ENCODE peak calls at places on chromosomes 13 and 19, in four cellular contexts. One of them, this sample, is unnamed.
A peak's percentile ranks its signal among the peaks of the same experiment; 100 is the strongest.

GRCh38 chr19:43425567-43426392 is 11.1 kb downstream of the TEX101 start:
- DNase-seq in vagina: no peak
- DNase-seq in left lung: no peak
- DNase-seq in chondrocyte: no peak
- DNase-seq in this sample: no peak

GRCh38 chr19:11418518-11419506 is at the start of gene RGL3:
- DNase-seq in vagina: no peak
- DNase-seq in left lung: peak; percentile 89
- DNase-seq in chondrocyte: no peak
- DNase-seq in this sample: peak; percentile 38

GRCh38 chr19:11378319-11379189 is 4.1 kb downstream of the SWSAP1 start:
- DNase-seq in chondrocyte: no peak
- DNase-seq in left lung: peak; percentile 83
- DNase-seq in vagina: no peak
- DNase-seq in this sample: peak; percentile 36

GRCh38 chr19:15923702-15924101 is 10.6 kb downstream of the CYP4F11 start:
- DNase-seq in left lung: no peak
- DNase-seq in vagina: no peak
- DNase-seq in chondrocyte: no peak
- DNase-seq in this sample: no peak

GRCh38 chr13:110216403-110217041 is 90.4 kb downstream of the COL4A1 start:
- DNase-seq in chondrocyte: no peak
- DNase-seq in vagina: no peak
- DNase-seq in left lung: no peak
- DNase-seq in this sample: no peak

GRCh38 chr19:33234092-33234491 is 8.4 kb upstream of the SLC7A10 start:
- DNase-seq in vagina: no peak
- DNase-seq in chondrocyte: peak; percentile 56
- DNase-seq in left lung: peak; percentile 37
- DNase-seq in this sample: no peak

GRCh38 chr19:34778342-34778741 is 5.3 kb upstream of the ZNF599 start:
- DNase-seq in chondrocyte: no peak
- DNase-seq in left lung: no peak
- DNase-seq in vagina: no peak
- DNase-seq in this sample: no peak

GRCh38 chr19:7705387-7706187 is 3.7 kb upstream of the FCER2 start:
- DNase-seq in chondrocyte: no peak
- DNase-seq in vagina: no peak
- DNase-seq in left lung: peak; percentile 91
- DNase-seq in this sample: peak; percentile 80

GRCh38 chr19:42433503-42434260 is 6.5 kb upstream of the LIPE start:
- DNase-seq in left lung: peak; percentile 82
- DNase-seq in vagina: no peak
- DNase-seq in chondrocyte: no peak
- DNase-seq in this sample: peak; percentile 65

GRCh38 chr19:46537136-46538097 is 41.8 kb upstream of the PNMA8B start:
- DNase-seq in left lung: peak; percentile 85
- DNase-seq in chondrocyte: peak; percentile 53
- DNase-seq in vagina: no peak
- DNase-seq in this sample: peak; percentile 60

GRCh38 chr19:35327642-35328041 is 1.3 kb upstream of the CD22 start:
- DNase-seq in left lung: peak; percentile 2
- DNase-seq in vagina: no peak
- DNase-seq in chondrocyte: no peak
- DNase-seq in this sample: no peak

GRCh38 chr19:56547535-56547934 is 8.8 kb downstream of the ZFP28 start:
- DNase-seq in vagina: no peak
- DNase-seq in left lung: no peak
- DNase-seq in chondrocyte: no peak
- DNase-seq in this sample: no peak

GRCh38 chr19:24159707-24160106 is 72.7 kb downstream of the ZNF254 start:
- DNase-seq in chondrocyte: no peak
- DNase-seq in left lung: no peak
- DNase-seq in vagina: no peak
- DNase-seq in this sample: no peak

GRCh38 chr19:6069268-6069771 is 41.0 kb downstream of the RFX2 start:
- DNase-seq in vagina: no peak
- DNase-seq in chondrocyte: peak; percentile 24
- DNase-seq in left lung: no peak
- DNase-seq in this sample: no peak

GRCh38 chr13:30110301-30111070 is 196.9 kb downstream of the KATNAL1 start:
- DNase-seq in chondrocyte: no peak
- DNase-seq in left lung: no peak
- DNase-seq in vagina: no peak
- DNase-seq in this sample: no peak

GRCh38 chr13:60619461-60619860 is 222.4 kb downstream of the TDRD3 start:
- DNase-seq in chondrocyte: no peak
- DNase-seq in left lung: no peak
- DNase-seq in vagina: no peak
- DNase-seq in this sample: no peak

GRCh38 chr19:30046522-30046921 is 104.5 kb downstream of the URI1 start:
- DNase-seq in chondrocyte: no peak
- DNase-seq in vagina: no peak
- DNase-seq in left lung: no peak
- DNase-seq in this sample: no peak

GRCh38 chr19:46746281-46746965 is at the start of gene STRN4:
- DNase-seq in left lung: peak; percentile 91
- DNase-seq in vagina: no peak
- DNase-seq in chondrocyte: no peak
- DNase-seq in this sample: peak; percentile 91

GRCh38 chr19:12773571-12773970 is 1.8 kb downstream of the HOOK2 start:
- DNase-seq in chondrocyte: no peak
- DNase-seq in vagina: no peak
- DNase-seq in left lung: no peak
- DNase-seq in this sample: no peak

GRCh38 chr19:35395762-35396199 is 24.9 kb downstream of the GPR42 start:
- DNase-seq in vagina: no peak
- DNase-seq in chondrocyte: no peak
- DNase-seq in left lung: no peak
- DNase-seq in this sample: no peak

GRCh38 chr13:111893607-111894443 is 173.1 kb upstream of the SOX1 start:
- DNase-seq in chondrocyte: no peak
- DNase-seq in left lung: no peak
- DNase-seq in vagina: peak; percentile 84
- DNase-seq in this sample: no peak

GRCh38 chr19:47305309-47305751 is 4.3 kb upstream of the C5AR1 start:
- DNase-seq in chondrocyte: no peak
- DNase-seq in vagina: no peak
- DNase-seq in left lung: peak; percentile 91
- DNase-seq in this sample: peak; percentile 50

DNA sequence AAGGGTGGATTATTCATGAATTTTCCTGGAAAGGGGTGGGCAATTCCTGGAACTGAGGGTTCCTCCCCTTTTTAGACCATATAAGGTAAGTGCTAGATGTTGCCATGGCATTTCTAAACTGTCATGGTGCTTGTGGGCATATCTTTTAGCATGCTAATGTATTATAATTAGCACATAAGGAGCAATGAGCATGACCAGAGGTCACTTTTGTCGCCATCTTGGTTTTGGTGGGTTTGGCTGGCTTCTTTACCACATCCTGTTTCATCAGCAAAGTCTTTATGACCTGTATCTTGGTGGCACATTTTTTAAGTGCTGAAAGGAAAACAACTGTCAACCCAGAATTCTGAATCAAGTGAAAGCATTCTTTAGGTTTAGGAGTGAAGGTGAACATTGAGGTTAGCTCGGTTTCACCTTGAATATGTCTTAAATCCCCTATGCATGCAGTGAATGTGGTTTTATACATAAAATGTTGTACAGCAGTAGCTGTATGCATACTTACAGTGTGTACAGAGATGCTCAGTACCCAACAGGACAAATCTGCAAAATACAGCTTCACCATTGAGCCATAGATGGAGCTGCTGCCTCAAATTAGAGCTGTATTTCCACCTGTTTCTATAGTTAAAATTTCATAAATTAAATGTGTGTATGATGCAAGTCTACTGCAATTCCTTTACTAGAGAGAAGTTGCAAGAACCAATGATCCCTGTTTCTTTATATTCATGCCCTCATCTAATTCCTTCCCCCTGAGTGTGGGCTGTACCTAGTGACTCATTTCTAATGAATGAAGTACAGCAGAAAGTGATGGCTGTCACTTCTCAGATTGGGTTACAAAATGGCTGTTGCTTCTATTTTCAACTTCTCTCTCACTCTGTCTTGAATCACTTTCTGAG is 25.3 kb upstream of the IGSF23 start:
- DNase-seq in left lung: no peak
- DNase-seq in vagina: no peak
- DNase-seq in chondrocyte: no peak
- DNase-seq in this sample: no peak
- TF ChIP-seq CTCF in left lung: no peak
- TF ChIP-seq CTCF in vagina: no peak
- TF ChIP-seq CTCF in chondrocyte: peak; percentile 80
- TF ChIP-seq CTCF in this sample: no peak

DNA sequence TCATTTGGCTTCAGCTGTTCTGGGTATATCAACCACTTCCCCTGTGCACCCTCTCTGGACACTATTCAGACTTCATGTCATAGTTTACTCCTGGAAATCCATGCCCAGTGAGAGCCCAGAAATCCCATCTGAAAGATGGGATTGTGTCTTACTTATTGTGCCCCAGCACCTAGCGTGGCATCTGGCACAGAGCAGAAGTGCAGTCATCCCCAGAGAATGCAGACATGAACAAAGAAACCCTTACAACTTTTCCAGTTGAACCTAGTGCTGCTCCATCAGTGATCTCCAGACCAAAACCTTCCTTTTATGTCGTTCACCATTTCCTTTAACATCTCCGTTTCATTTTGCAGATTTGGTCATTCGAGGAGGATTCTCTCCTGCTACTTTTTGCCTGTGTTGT is 60.6 kb downstream of the MBNL2 start:
- DNase-seq in chondrocyte: no peak
- DNase-seq in vagina: no peak
- DNase-seq in left lung: no peak
- DNase-seq in this sample: no peak
- TF ChIP-seq CTCF in chondrocyte: no peak
- TF ChIP-seq CTCF in vagina: no peak
- TF ChIP-seq CTCF in left lung: no peak
- TF ChIP-seq CTCF in this sample: no peak

DNA sequence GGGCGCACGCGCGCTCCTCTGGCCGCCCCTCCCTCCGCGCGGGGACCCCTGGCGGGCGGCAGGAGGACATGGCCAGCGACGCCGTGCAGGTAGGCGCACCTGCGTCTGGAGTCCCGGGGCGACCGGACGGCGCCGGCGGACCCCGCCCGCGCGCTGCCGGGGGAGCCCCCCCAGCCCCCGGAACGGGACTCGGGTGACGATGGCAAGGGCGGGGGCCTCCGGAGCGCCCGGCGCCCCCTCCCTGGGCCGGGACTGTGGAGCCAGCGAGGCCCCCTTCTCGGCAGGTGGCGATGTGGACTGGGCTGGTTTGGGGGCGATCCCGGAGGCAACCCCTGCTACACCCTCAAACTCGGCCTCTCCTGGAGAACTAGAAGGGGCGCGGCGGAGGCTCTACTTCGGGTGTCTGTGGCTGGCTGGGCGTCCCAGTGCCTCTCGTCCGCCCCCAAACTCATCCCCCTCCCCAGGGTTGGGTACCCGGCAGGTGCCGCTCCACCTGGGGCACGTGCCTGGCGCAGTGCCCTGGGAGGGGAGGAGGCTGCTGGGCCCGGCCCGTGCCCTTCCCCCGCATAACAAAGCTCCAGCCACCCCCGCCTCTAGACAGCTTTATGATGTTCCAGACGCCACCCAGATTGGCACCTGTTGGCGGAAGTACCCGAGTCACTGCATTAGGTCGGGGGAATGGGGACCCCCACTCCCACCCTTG is 499 bp downstream of the PKN1 start:
- DNase-seq in left lung: peak; percentile 82
- DNase-seq in vagina: no peak
- DNase-seq in chondrocyte: no peak
- DNase-seq in this sample: peak; percentile 45
- TF ChIP-seq CTCF in left lung: no peak
- TF ChIP-seq CTCF in vagina: no peak
- TF ChIP-seq CTCF in chondrocyte: peak; percentile 42
- TF ChIP-seq CTCF in this sample: no peak

GRCh38 chr19:1767464-1767933 is 14.2 kb downstream of the ONECUT3 start:
- DNase-seq in left lung: peak; percentile 87
- DNase-seq in vagina: no peak
- DNase-seq in chondrocyte: no peak
- DNase-seq in this sample: peak; percentile 92

GRCh38 chr19:1768918-1769644 is 15.8 kb downstream of the ONECUT3 start:
- DNase-seq in chondrocyte: no peak
- DNase-seq in vagina: no peak
- DNase-seq in left lung: no peak
- DNase-seq in this sample: no peak

GRCh38 chr19:1766800-1767352 is 13.6 kb downstream of the ONECUT3 start:
- DNase-seq in vagina: no peak
- DNase-seq in chondrocyte: no peak
- DNase-seq in left lung: no peak
- DNase-seq in this sample: no peak

GRCh38 chr19:1769645-1769985 is 16.3 kb downstream of the ONECUT3 start:
- DNase-seq in left lung: no peak
- DNase-seq in vagina: no peak
- DNase-seq in chondrocyte: no peak
- DNase-seq in this sample: no peak

DNA sequence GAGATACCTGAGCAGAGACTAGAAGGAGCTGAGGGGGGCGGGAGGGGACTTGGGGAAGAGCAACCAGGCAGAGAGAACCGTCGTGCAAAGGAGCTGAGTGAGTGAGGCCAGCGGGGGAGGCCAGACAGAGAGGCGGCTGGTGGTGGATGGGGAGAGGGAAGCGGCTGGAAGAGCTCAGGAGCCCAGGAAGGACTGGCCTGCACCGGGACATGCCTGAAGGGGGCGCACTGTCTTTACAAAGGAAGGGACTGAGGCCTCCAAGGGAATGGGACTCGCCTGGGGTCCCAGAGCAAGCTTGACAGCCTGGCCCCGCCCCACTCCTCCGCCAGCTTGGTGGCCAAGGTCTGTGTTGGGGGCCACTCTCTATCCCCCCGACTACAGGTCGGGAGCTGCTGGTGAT is 14.9 kb downstream of the ONECUT3 start:
- DNase-seq in chondrocyte: no peak
- DNase-seq in vagina: no peak
- DNase-seq in left lung: no peak
- DNase-seq in this sample: no peak
- TF ChIP-seq CTCF in chondrocyte: peak; percentile 9
- TF ChIP-seq CTCF in vagina: no peak
- TF ChIP-seq CTCF in left lung: no peak
- TF ChIP-seq CTCF in this sample: no peak

This sample was measured in GM13976.